ENCODE peak calls at places on chromosomes 6 and 20, in eight cellular contexts. P is pancreas; E is astrocyte of the spinal cord; H is stomach; O is breast epithelium; K is CD8-positive, alpha-beta T cell; U is brain microvascular endothelial cell; F is cardiac muscle cell. S is an unnamed sample.

GRCh38 chr6:20879526-20879925 is 345.3 kb downstream of the CDKAL1 start:
- DNase-seq in P (no peak), E (peak), H (no peak), O (no peak), K (no peak), U (no peak), F (peak), S (peak)

GRCh38 chr6:16762547-16763477 is 1.6 kb upstream of the ATXN1 start:
- DNase-seq in P (peak), E (peak), H (peak), O (peak), K (peak), U (peak), F (peak), S (peak)

GRCh38 chr20:539236-539635 is 4.4 kb downstream of the CSNK2A1 start:
- DNase-seq in P (no peak), E (no peak), H (no peak), O (no peak), K (no peak), U (no peak), F (no peak), S (no peak)

GRCh38 chr20:34541264-34541901 is 17.1 kb upstream of the MAP1LC3A start:
- DNase-seq in P (no peak), E (no peak), H (no peak), O (no peak), K (no peak), U (no peak), F (no peak), S (no peak)

GRCh38 chr6:102015431-102015830 is 621.9 kb downstream of the GRIK2 start:
- DNase-seq in P (no peak), E (no peak), H (no peak), O (no peak), K (no peak), U (no peak), F (no peak), S (no peak)

GRCh38 chr20:9141070-9141469 is 72.2 kb downstream of the PLCB4 start:
- DNase-seq in P (no peak), E (no peak), H (no peak), O (no peak), K (no peak), U (peak), F (no peak), S (no peak)

GRCh38 chr6:36851149-36851614 is 11.9 kb upstream of the CPNE5 start:
- DNase-seq in P (peak), E (peak), H (peak), O (peak), K (no peak), U (peak), F (peak), S (peak)

GRCh38 chr6:169618526-169619490 is 83.0 kb downstream of the WDR27 start:
- DNase-seq in P (no peak), E (peak), H (no peak), O (no peak), K (no peak), U (peak), F (no peak), S (no peak)

GRCh38 chr6:142680308-142680707 is 264.7 kb downstream of the HIVEP2 start:
- DNase-seq in P (no peak), E (peak), H (no peak), O (peak), K (no peak), U (no peak), F (no peak), S (no peak)

GRCh38 chr6:158040051-158040803 is 58.6 kb downstream of the SYNJ2 start:
- DNase-seq in P (peak), E (peak), H (no peak), O (no peak), K (no peak), U (peak), F (no peak), S (peak)

GRCh38 chr20:34260208-34260942 is 19.2 kb downstream of the ASIP start:
- DNase-seq in P (no peak), E (no peak), H (no peak), O (no peak), K (no peak), U (no peak), F (no peak), S (no peak)

GRCh38 chr20:20092852-20093251 is 40.5 kb downstream of the CFAP61 start:
- DNase-seq in P (no peak), E (no peak), H (no peak), O (no peak), K (no peak), U (no peak), F (no peak), S (no peak)

GRCh38 chr6:55557176-55557575 is 21.8 kb downstream of the HMGCLL1 start:
- DNase-seq in P (no peak), E (no peak), H (no peak), O (no peak), K (no peak), U (no peak), F (peak), S (no peak)

GRCh38 chr20:44475694-44476560 is at the start of gene TTPAL:
- DNase-seq in P (peak), E (peak), H (peak), O (peak), K (peak), U (peak), F (peak), S (peak)

GRCh38 chr20:25046181-25046641 is 11.7 kb downstream of the ACSS1 start:
- DNase-seq in P (peak), E (no peak), H (peak), O (no peak), K (no peak), U (no peak), F (no peak), S (no peak)

GRCh38 chr6:44593539-44593944 is 206.0 kb downstream of the CDC5L start:
- DNase-seq in P (no peak), E (peak), H (peak), O (no peak), K (peak), U (peak), F (peak), S (peak)

GRCh38 chr20:64247970-64248841 is 7.3 kb upstream of the PCMTD2 start:
- DNase-seq in P (no peak), E (no peak), H (peak), O (no peak), K (no peak), U (no peak), F (no peak), S (no peak)

GRCh38 chr20:3729811-3730550 is 2.5 kb upstream of the HSPA12B start:
- DNase-seq in P (no peak), E (no peak), H (no peak), O (no peak), K (no peak), U (no peak), F (no peak), S (no peak)

GRCh38 chr6:150195996-150196417 is 53.2 kb downstream of the PPP1R14C start:
- DNase-seq in P (no peak), E (no peak), H (no peak), O (no peak), K (no peak), U (no peak), F (peak), S (no peak)

GRCh38 chr20:17568972-17569471 is 853 bp upstream of the DSTN start:
- DNase-seq in P (peak), E (peak), H (peak), O (peak), K (no peak), U (peak), F (peak), S (peak)

GRCh38 chr6:99189823-99190721 is 159.4 kb downstream of the FAXC start:
- DNase-seq in P (no peak), E (no peak), H (no peak), O (no peak), K (no peak), U (no peak), F (no peak), S (no peak)

GRCh38 chr6:138188278-138188923 is 26.7 kb downstream of the ARFGEF3 start:
- DNase-seq in P (no peak), E (no peak), H (peak), O (no peak), K (no peak), U (no peak), F (peak), S (peak)

GRCh38 chr6:89410231-89411018 is 1.6 kb downstream of the RRAGD start:
- DNase-seq in P (no peak), E (peak), H (no peak), O (no peak), K (no peak), U (no peak), F (no peak), S (no peak)

GRCh38 chr6:45148711-45149341 is 179.3 kb upstream of the RUNX2 start:
- DNase-seq in P (no peak), E (peak), H (no peak), O (no peak), K (no peak), U (no peak), F (no peak), S (no peak)

GRCh38 chr6:80182291-80182690 is 75.8 kb downstream of the BCKDHB start:
- DNase-seq in P (no peak), E (peak), H (no peak), O (no peak), K (no peak), U (no peak), F (no peak), S (no peak)

GRCh38 chr6:155795173-155795796 is 339.6 kb upstream of the NOX3 start:
- DNase-seq in P (no peak), E (no peak), H (no peak), O (no peak), K (no peak), U (no peak), F (no peak), S (peak)

GRCh38 chr20:57473246-57474042 is 51.5 kb downstream of the CTCFL start:
- DNase-seq in P (no peak), E (peak), H (no peak), O (no peak), K (no peak), U (no peak), F (no peak), S (no peak)

GRCh38 chr6:56399250-56399671 is 151.9 kb upstream of the COL21A1 start:
- DNase-seq in P (peak), E (peak), H (no peak), O (no peak), K (no peak), U (no peak), F (no peak), S (no peak)

GRCh38 chr6:168369776-168370175 is 50.2 kb upstream of the DACT2 start:
- DNase-seq in P (no peak), E (no peak), H (no peak), O (no peak), K (no peak), U (no peak), F (no peak), S (no peak)

GRCh38 chr6:168371635-168371988 is 52.0 kb upstream of the DACT2 start:
- DNase-seq in P (no peak), E (no peak), H (no peak), O (no peak), K (no peak), U (no peak), F (no peak), S (no peak)

GRCh38 chr6:168368971-168369370 is 49.4 kb upstream of the DACT2 start:
- DNase-seq in P (no peak), E (no peak), H (no peak), O (no peak), K (no peak), U (no peak), F (no peak), S (no peak)

GRCh38 chr6:168371185-168371584 is 51.6 kb upstream of the DACT2 start:
- DNase-seq in P (no peak), E (no peak), H (no peak), O (no peak), K (no peak), U (no peak), F (no peak), S (no peak)

GRCh38 chr6:168370310-168370991 is 50.9 kb upstream of the DACT2 start:
- DNase-seq in P (peak), E (no peak), H (peak), O (peak), K (peak), U (no peak), F (peak), S (peak)
- TF ChIP-seq CTCF in P (peak), E (peak), H (peak), O (peak), K (peak), U (no peak), F (peak), S (peak)

DNA sequence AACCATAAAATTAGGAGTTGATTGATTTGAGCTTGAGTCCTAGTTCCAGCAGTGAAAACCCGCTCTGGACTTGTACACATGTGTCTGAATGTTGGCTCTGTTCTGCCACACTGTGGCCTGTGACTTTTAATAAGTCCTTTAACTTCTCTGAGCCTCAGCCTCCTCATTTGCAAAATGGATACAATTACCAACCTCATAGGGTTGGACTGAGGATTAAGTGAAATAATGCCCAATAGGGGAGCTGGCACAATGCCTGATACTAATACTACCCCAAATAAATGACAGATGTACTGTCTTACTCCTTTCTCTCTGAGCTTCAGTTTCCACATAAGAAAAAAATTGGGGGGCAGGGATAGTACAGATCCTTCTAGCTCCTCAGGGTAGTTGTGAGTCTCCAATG is 92.6 kb upstream of the RIPOR2 start:
- DNase-seq in P (no peak), E (no peak), H (no peak), O (no peak), K (no peak), U (no peak), F (no peak), S (no peak)
- TF ChIP-seq CTCF in P (no peak), E (no peak), H (no peak), O (no peak), K (no peak), U (no peak), F (no peak), S (no peak)

GRCh38 chr6:14786455-14786854 is 459.4 kb upstream of the JARID2 start:
- DNase-seq in P (no peak), E (no peak), H (no peak), O (no peak), K (no peak), U (no peak), F (no peak), S (no peak)

GRCh38 chr6:14781707-14782306 is 464.1 kb upstream of the JARID2 start:
- DNase-seq in P (no peak), E (no peak), H (no peak), O (no peak), K (no peak), U (no peak), F (no peak), S (no peak)

GRCh38 chr6:14784596-14785360 is 461.1 kb upstream of the JARID2 start:
- DNase-seq in P (no peak), E (no peak), H (no peak), O (no peak), K (no peak), U (no peak), F (no peak), S (no peak)

GRCh38 chr6:14786008-14786407 is 459.9 kb upstream of the JARID2 start:
- DNase-seq in P (no peak), E (no peak), H (no peak), O (no peak), K (no peak), U (no peak), F (no peak), S (no peak)

DNA sequence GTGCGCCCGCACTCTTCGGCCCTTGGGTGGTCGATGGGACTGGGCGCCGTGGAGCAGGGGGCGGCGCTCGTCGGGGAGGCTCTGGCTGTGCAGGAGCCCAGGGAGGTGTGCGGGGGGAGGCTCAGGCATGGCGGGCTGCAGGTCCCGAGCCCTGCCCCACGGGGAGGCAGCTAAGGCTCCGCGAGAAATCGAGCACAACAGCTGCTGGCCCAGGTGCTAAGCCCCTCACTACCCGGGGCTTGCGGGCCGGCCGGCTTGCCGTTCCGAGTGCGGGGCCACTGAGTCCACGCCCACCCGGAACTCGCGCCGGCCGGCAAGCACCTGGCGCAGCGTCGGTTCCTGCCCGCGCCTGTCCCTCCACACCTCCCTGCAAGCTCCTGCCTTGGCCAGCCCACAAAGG is 462.3 kb upstream of the JARID2 start:
- DNase-seq in P (no peak), E (no peak), H (no peak), O (no peak), K (no peak), U (no peak), F (no peak), S (no peak)
- TF ChIP-seq CTCF in P (no peak), E (no peak), H (no peak), O (no peak), K (no peak), U (no peak), F (no peak), S (no peak)

GRCh38 chr6:77652739-77653138 is at the start of gene MEI4:
- DNase-seq in P (no peak), E (no peak), H (no peak), O (no peak), K (no peak), U (no peak), F (no peak), S (no peak)

GRCh38 chr6:77653817-77654216 is 978 bp downstream of the MEI4 start:
- DNase-seq in P (no peak), E (no peak), H (no peak), O (no peak), K (no peak), U (no peak), F (no peak), S (no peak)

GRCh38 chr6:77650098-77650663 is 2.7 kb upstream of the MEI4 start:
- DNase-seq in P (peak), E (peak), H (no peak), O (no peak), K (no peak), U (no peak), F (peak), S (peak)
- TF ChIP-seq CTCF in P (peak), E (peak), H (no peak), O (no peak), K (no peak), U (peak), F (peak), S (peak)

GRCh38 chr6:30915591-30915946 is 1.5 kb downstream of the VARS2 start:
- DNase-seq in P (no peak), E (peak), H (no peak), O (no peak), K (no peak), U (peak), F (peak), S (peak)

GRCh38 chr6:30914076-30914853 is at the start of gene VARS2:
- DNase-seq in P (peak), E (peak), H (peak), O (peak), K (peak), U (peak), F (peak), S (peak)

GRCh38 chr6:30912746-30913520 is 1.1 kb upstream of the VARS2 start:
- DNase-seq in P (no peak), E (no peak), H (no peak), O (no peak), K (no peak), U (no peak), F (no peak), S (no peak)

GRCh38 chr6:30914854-30915590 is 984 bp downstream of the VARS2 start:
- DNase-seq in P (no peak), E (no peak), H (no peak), O (no peak), K (no peak), U (no peak), F (peak), S (no peak)

GRCh38 chr6:30913721-30914075 is 340 bp upstream of the VARS2 start:
- DNase-seq in P (no peak), E (no peak), H (no peak), O (no peak), K (no peak), U (no peak), F (peak), S (no peak)
- TF ChIP-seq CTCF in P (no peak), E (no peak), H (no peak), O (no peak), K (no peak), U (no peak), F (no peak), S (no peak)

GRCh38 chr20:62369508-62370114 is 2.5 kb upstream of the LAMA5 start:
- DNase-seq in P (no peak), E (no peak), H (no peak), O (no peak), K (no peak), U (no peak), F (no peak), S (no peak)

GRCh38 chr20:62368303-62368628 is 1.2 kb upstream of the LAMA5 start:
- DNase-seq in P (no peak), E (no peak), H (no peak), O (no peak), K (no peak), U (no peak), F (no peak), S (no peak)

GRCh38 chr20:62370115-62370806 is 3.1 kb upstream of the LAMA5 start:
- DNase-seq in P (no peak), E (peak), H (peak), O (no peak), K (no peak), U (no peak), F (no peak), S (no peak)

GRCh38 chr20:62367483-62368302 is 581 bp upstream of the LAMA5 start:
- DNase-seq in P (no peak), E (no peak), H (peak), O (no peak), K (no peak), U (no peak), F (peak), S (no peak)

DNA sequence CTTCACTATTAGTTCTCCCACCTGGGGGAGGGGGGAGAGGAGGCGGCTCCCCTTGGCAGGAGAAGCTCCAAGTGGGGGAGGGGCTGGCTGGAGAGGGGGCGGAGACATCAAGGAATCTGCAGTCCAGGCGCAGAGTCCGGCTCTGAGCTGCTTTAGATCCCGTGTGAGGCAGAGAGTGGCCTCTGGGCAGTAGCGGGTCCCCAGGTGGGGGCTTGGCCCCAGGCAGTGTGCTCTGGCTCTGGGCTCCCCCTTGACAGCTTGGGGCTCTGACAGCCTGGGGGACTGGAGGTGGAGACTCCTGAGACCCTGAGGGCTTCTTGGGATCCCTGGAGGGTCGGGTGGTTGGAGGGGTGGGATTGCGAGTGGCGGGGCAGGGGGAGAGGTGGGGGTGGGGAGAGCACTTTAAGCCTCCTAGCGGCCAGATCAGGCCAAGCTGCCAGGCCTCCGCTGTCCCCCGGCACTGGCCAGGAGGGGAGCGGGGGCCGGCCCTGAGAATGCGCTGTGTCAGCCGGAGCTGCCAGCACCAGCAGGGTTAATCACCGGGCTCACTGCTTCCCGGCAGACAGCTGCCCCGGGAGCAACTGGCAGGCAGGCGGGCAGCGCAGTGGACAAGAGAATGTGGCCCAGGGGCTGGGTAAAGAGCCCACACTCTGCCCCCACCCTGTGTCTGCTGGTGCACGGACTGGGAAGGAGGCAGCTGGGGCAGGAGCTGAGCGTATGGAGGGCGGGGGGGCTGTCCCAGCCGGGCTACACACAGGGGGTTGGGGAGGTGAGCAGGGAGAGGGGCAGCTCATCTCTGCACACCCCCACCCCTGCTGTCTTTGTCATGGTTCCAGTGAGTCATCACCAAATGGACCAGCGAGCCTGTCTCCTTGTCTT is 1.8 kb upstream of the LAMA5 start:
- DNase-seq in P (no peak), E (peak), H (peak), O (no peak), K (no peak), U (no peak), F (peak), S (peak)
- TF ChIP-seq CTCF in P (peak), E (peak), H (no peak), O (no peak), K (no peak), U (peak), F (peak), S (peak)